ENCODE peak calls at places on chromosomes 1 and 21, in five cellular contexts. P, B, J, U and T are unnamed samples.

GRCh38 chr1:111736548-111737215 is 2.5 kb downstream of the INKA2 start:
- DNase-seq in P (no peak), B (no peak), J (no peak), U (no peak), T (no peak)

GRCh38 chr1:221039616-221040015 is 160.4 kb downstream of the HLX start:
- DNase-seq in P (no peak), B (no peak), J (no peak), U (peak; percentile 7), T (no peak)

GRCh38 chr1:214449371-214449770 is 102.0 kb downstream of the PTPN14 start:
- DNase-seq in P (no peak), B (no peak), J (no peak), U (no peak), T (no peak)

GRCh38 chr1:23385119-23385621 is 15.5 kb upstream of the ZNF436 start:
- DNase-seq in P (no peak), B (no peak), J (peak; percentile 18), U (no peak), T (no peak)

GRCh38 chr1:216723274-216723780 is at the start of gene ESRRG:
- DNase-seq in P (no peak), B (peak; percentile 57), J (peak; percentile 70), U (peak; percentile 91), T (peak; percentile 59)

GRCh38 chr1:175169305-175170018 is 23.1 kb downstream of the KIAA0040 start:
- DNase-seq in P (no peak), B (no peak), J (no peak), U (no peak), T (no peak)

GRCh38 chr1:183577897-183578470 is 12.3 kb downstream of the NCF2 start:
- DNase-seq in P (no peak), B (no peak), J (no peak), U (no peak), T (no peak)

GRCh38 chr1:200035956-200036615 is 8.6 kb downstream of the NR5A2 start:
- DNase-seq in P (no peak), B (no peak), J (no peak), U (peak; percentile 77), T (peak; percentile 41)

GRCh38 chr1:45802343-45803298 is 791 bp upstream of the MAST2 start:
- DNase-seq in P (peak; percentile 47), B (peak; percentile 79), J (peak; percentile 79), U (peak; percentile 58), T (peak; percentile 54)

GRCh38 chr1:171909711-171910110 is 68.4 kb downstream of the DNM3 start:
- DNase-seq in P (no peak), B (no peak), J (no peak), U (peak; percentile 73), T (no peak)

GRCh38 chr1:36786425-36786824 is 247.9 kb downstream of the GRIK3 start:
- DNase-seq in P (no peak), B (no peak), J (no peak), U (no peak), T (no peak)

GRCh38 chr1:164772635-164773034 is 213.7 kb downstream of the PBX1 start:
- DNase-seq in P (no peak), B (peak; percentile 68), J (peak; percentile 76), U (no peak), T (peak; percentile 72)

GRCh38 chr1:23779826-23780371 is 1.7 kb downstream of the PITHD1 start:
- DNase-seq in P (no peak), B (no peak), J (no peak), U (no peak), T (no peak)

GRCh38 chr1:30423570-30423969 is 299.8 kb downstream of the MATN1 start:
- DNase-seq in P (no peak), B (no peak), J (no peak), U (no peak), T (no peak)

GRCh38 chr1:81208441-81208840 is 592.3 kb upstream of the ADGRL2 start:
- DNase-seq in P (no peak), B (no peak), J (no peak), U (no peak), T (peak; percentile 42)

GRCh38 chr1:17190526-17190995 is 14.4 kb upstream of the PADI1 start:
- DNase-seq in P (no peak), B (no peak), J (no peak), U (no peak), T (no peak)

GRCh38 chr21:23131177-23131576 is 2133.0 kb downstream of the NCAM2 start:
- DNase-seq in P (no peak), B (no peak), J (no peak), U (peak; percentile 11), T (no peak)

GRCh38 chr1:232226197-232226681 is 403.7 kb downstream of the SIPA1L2 start:
- DNase-seq in P (no peak), B (no peak), J (no peak), U (peak; percentile 80), T (no peak)

GRCh38 chr1:112722601-112723510 is 7.7 kb upstream of the PPM1J start:
- DNase-seq in P (no peak), B (no peak), J (no peak), U (peak; percentile 68), T (no peak)

GRCh38 chr1:44632511-44633072 is 41.7 kb downstream of the TMEM53 start:
- DNase-seq in P (no peak), B (no peak), J (no peak), U (peak; percentile 37), T (no peak)

GRCh38 chr1:52403566-52404115 is 582 bp downstream of the ORC1 start:
- DNase-seq in P (no peak), B (no peak), J (no peak), U (peak; percentile 87), T (no peak)

GRCh38 chr21:24693779-24694178 is 913.5 kb downstream of the MRPL39 start:
- DNase-seq in P (no peak), B (no peak), J (no peak), U (no peak), T (no peak)

GRCh38 chr1:208834346-208835081 is 590.3 kb upstream of the PLXNA2 start:
- DNase-seq in P (no peak), B (no peak), J (no peak), U (peak; percentile 3), T (no peak)

DNA sequence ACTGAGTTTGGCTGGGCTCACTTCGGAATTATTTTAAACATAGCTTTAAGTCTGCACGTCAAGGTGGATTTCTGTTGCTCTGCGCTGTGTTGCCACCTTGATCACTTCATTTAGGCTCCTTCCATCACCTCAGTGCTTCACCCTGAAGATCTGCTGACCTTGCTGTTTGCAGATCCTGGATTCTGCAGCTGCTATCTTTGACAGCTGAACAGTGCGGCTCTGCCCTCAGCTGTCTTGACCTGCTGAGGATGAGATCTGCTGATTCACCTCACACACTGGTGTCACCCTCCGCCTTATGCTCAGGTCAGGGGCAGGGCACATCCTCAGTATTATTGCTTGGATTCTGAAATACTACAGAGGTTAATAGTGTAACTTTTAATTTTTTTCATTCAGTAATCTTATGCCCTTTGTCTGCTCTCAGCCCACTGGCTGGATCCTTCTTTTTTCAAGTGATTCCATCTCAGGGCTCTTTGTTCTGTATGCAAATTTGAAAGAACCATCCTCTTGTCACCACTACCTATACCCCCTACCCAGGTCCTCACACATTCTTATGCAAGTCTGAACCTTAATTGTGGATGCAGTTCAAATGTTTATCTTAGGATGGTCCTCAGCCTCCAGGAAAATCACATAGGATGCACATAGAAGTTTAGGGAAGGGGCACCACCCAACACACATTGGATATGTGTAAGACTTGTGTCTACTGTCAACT is 364.0 kb downstream of the OLFM3 start:
- DNase-seq in P (no peak), B (no peak), J (no peak), U (peak; percentile 30), T (no peak)
- H3K36me3 ChIP-seq in P (no peaks in the 10 kb centered on the region), B (no peaks in the 10 kb centered on the region), J (no peaks in the 10 kb centered on the region), U (no peaks in the 10 kb centered on the region), T (no peaks in the 10 kb centered on the region)

GRCh38 chr1:202168861-202169260 is 8.5 kb upstream of the PTPN7 start:
- DNase-seq in P (no peak), B (no peak), J (peak; percentile 53), U (no peak), T (no peak)

GRCh38 chr1:202173993-202174392 is 13.6 kb upstream of the PTPN7 start:
- DNase-seq in P (no peak), B (no peak), J (peak; percentile 61), U (no peak), T (no peak)

GRCh38 chr1:202171292-202172014 is 11.1 kb upstream of the PTPN7 start:
- DNase-seq in P (no peak), B (no peak), J (peak; percentile 51), U (no peak), T (no peak)

GRCh38 chr1:202172015-202172355 is 11.6 kb upstream of the PTPN7 start:
- DNase-seq in P (no peak), B (no peak), J (peak; percentile 53), U (no peak), T (no peak)

GRCh38 chr1:202170726-202171125 is 10.3 kb upstream of the PTPN7 start:
- DNase-seq in P (no peak), B (no peak), J (no peak), U (no peak), T (no peak)
- TF ChIP-seq CTCF in P (no peak), B (no peak), J (no peak), U (no peak), T (no peak)

DNA sequence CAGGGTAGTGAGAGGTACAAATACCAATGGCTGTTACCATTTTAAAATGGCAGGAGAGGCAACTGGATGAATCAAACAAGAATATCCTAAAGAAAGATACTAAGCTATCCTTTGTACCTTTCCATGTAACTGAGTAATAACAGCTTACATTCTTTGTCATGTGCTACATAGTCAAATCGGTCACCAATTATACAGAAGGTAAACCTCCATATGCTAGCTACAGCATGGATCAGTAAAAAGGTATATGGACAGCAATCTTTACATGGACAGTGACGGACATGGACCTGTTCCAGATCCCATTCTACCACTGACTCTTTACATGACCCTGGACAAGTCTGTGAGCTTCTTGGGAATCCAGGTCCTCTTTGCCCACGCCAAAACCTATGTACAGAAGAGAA is 13.4 kb upstream of the MRPL9 start:
- DNase-seq in P (no peak), B (no peak), J (no peak), U (no peak), T (no peak)
- H3K36me3 ChIP-seq in P (peaks cover 95% of the 10 kb centered on the region), B (no peaks in the 10 kb centered on the region), J (peaks cover 34% of the 10 kb centered on the region), U (peaks cover 11% of the 10 kb centered on the region), T (no peaks in the 10 kb centered on the region)

GRCh38 chr1:41492341-41492848 is 7.9 kb upstream of the EDN2 start:
- DNase-seq in P (no peak), B (peak; percentile 53), J (no peak), U (peak; percentile 79), T (peak; percentile 50)
- TF ChIP-seq CTCF in P (peak; percentile 22), B (peak; percentile 51), J (peak; percentile 38), U (peak; percentile 81), T (peak; percentile 42)

GRCh38 chr1:235818632-235819136 is 48.0 kb downstream of the LYST start:
- DNase-seq in P (no peak), B (no peak), J (no peak), U (no peak), T (no peak)

GRCh38 chr1:235822685-235823084 is 44.0 kb downstream of the LYST start:
- DNase-seq in P (no peak), B (no peak), J (no peak), U (peak; percentile 23), T (no peak)

GRCh38 chr1:235817101-235817725 is 49.5 kb downstream of the LYST start:
- DNase-seq in P (no peak), B (no peak), J (no peak), U (no peak), T (no peak)

GRCh38 chr1:235821361-235821981 is 45.2 kb downstream of the LYST start:
- DNase-seq in P (no peak), B (no peak), J (no peak), U (no peak), T (no peak)

DNA sequence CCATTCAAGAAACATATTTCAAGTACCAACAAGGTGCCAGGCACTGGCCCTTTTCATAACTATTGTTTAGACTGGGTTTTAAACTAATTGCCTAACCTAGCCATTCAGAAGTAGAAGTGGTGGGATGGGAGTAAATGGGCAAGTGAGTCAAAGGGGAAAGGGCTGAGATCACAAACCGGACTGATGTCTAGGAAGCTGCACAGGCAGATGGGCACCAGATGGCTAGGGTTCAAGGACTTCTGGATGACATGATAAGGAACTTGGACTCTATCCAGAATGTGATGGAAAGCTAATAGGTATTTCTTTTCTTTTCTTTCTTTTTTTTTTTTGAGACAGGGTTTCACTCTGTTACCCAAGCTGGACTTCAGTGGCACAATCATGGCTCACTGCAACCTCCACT is 46.6 kb downstream of the LYST start:
- DNase-seq in P (no peak), B (no peak), J (no peak), U (no peak), T (no peak)
- H3K36me3 ChIP-seq in P (peaks cover 15% of the 10 kb centered on the region), B (no peaks in the 10 kb centered on the region), J (no peaks in the 10 kb centered on the region), U (no peaks in the 10 kb centered on the region), T (no peaks in the 10 kb centered on the region)